ENCODE peak calls at places on chromosomes 11 and 22, in nine cellular contexts. X, A, N, B, C, D, H, Y and J are unnamed samples.

GRCh38 chr11:61052182-61052972 is 49.9 kb upstream of the CD5 start:
- DNase-seq in C (no peak), H (no peak), N (no peak), B (no peak), Y (no peak), D (no peak), X (no peak), A (no peak), J (no peak)

GRCh38 chr22:46965552-46966494 is 203.4 kb downstream of the TBC1D22A start:
- DNase-seq in N (no peak), X (no peak), B (no peak), C (no peak), H (no peak), Y (no peak), A (no peak), D (no peak), J (no peak)

GRCh38 chr11:77115181-77115611 is 12.6 kb downstream of the OMP start:
- DNase-seq in H (no peak), Y (no peak), C (no peak), X (no peak), A (no peak), N (no peak), D (no peak), B (no peak), J (no peak)

GRCh38 chr22:20750461-20751184 is 23.3 kb upstream of the SERPIND1 start:
- DNase-seq in C (no peak), X (no peak), H (peak; percentile 7), B (peak; percentile 50), Y (peak; percentile 56), A (no peak), D (no peak), N (peak; percentile 4), J (peak; percentile 91)

GRCh38 chr11:94511932-94512781 is at the start of gene C11orf97:
- DNase-seq in A (peak; percentile 66), D (peak; percentile 37), B (peak; percentile 43), N (no peak), C (peak; percentile 84), H (peak; percentile 44), X (peak; percentile 23), Y (peak; percentile 61), J (peak; percentile 37)

GRCh38 chr11:117887431-117888139 is 11.1 kb upstream of the FXYD6 start:
- DNase-seq in B (no peak), D (no peak), C (no peak), N (no peak), X (no peak), H (no peak), Y (no peak), A (peak; percentile 37), J (no peak)

GRCh38 chr11:85826096-85826855 is 15.3 kb upstream of the SYTL2 start:
- DNase-seq in C (no peak), N (no peak), D (peak; percentile 24), Y (peak; percentile 40), H (no peak), X (no peak), A (no peak), B (peak; percentile 44), J (peak; percentile 68)

GRCh38 chr11:14519692-14520085 is 497 bp downstream of the PSMA1 start:
- DNase-seq in N (no peak), A (no peak), X (no peak), D (no peak), B (no peak), C (no peak), H (no peak), Y (no peak), J (no peak)

GRCh38 chr22:37137903-37138665 is 11.6 kb downstream of the IL2RB start:
- DNase-seq in X (no peak), Y (no peak), C (no peak), H (no peak), D (no peak), N (no peak), A (no peak), B (no peak), J (no peak)

GRCh38 chr11:129750343-129751292 is 65.0 kb upstream of the TMEM45B start:
- DNase-seq in Y (peak; percentile 74), D (peak; percentile 76), X (peak; percentile 41), N (peak; percentile 5), B (peak; percentile 45), C (peak; percentile 85), H (peak; percentile 58), A (peak; percentile 77), J (peak; percentile 72)